ENCODE peak calls at places on chromosomes 2 and 18, in five cellular contexts. One of them, this sample, is unnamed.

GRCh38 chr2:112033600-112033999 is 21.5 kb upstream of the TMEM87B start:
- DNase-seq in GM12878: no peak
- DNase-seq in HepG2: no peak
- DNase-seq in K562: no peak
- DNase-seq in H1: no peak
- DNase-seq in this sample: no peak

GRCh38 chr2:200765139-200765951 is 46.4 kb upstream of the BZW1 start:
- DNase-seq in HepG2: peak
- DNase-seq in GM12878: no peak
- DNase-seq in K562: peak
- DNase-seq in H1: no peak
- DNase-seq in this sample: peak

GRCh38 chr2:234137400-234138014 is 87.0 kb downstream of the SPP2 start:
- DNase-seq in K562: no peak
- DNase-seq in GM12878: no peak
- DNase-seq in H1: peak
- DNase-seq in HepG2: no peak
- DNase-seq in this sample: peak

GRCh38 chr2:112204411-112204810 is 50.4 kb downstream of the ZC3H8 start:
- DNase-seq in H1: no peak
- DNase-seq in K562: peak
- DNase-seq in HepG2: peak
- DNase-seq in GM12878: no peak
- DNase-seq in this sample: no peak

GRCh38 chr2:47688561-47688960 is 94.4 kb upstream of the MSH6 start:
- DNase-seq in HepG2: no peak
- DNase-seq in K562: no peak
- DNase-seq in H1: no peak
- DNase-seq in GM12878: no peak
- DNase-seq in this sample: no peak

GRCh38 chr18:76827205-76827885 is 5.0 kb downstream of the ZNF236 start:
- DNase-seq in K562: no peak
- DNase-seq in GM12878: no peak
- DNase-seq in HepG2: no peak
- DNase-seq in H1: no peak
- DNase-seq in this sample: no peak

GRCh38 chr2:228777855-228778355 is 493.2 kb downstream of the PID1 start:
- DNase-seq in K562: no peak
- DNase-seq in H1: no peak
- DNase-seq in GM12878: no peak
- DNase-seq in HepG2: no peak
- DNase-seq in this sample: no peak

GRCh38 chr2:54402350-54402749 is 53.8 kb upstream of the SPTBN1 start:
- DNase-seq in HepG2: peak
- DNase-seq in K562: peak
- DNase-seq in H1: no peak
- DNase-seq in GM12878: no peak
- DNase-seq in this sample: no peak

GRCh38 chr2:237122214-237122666 is 36.6 kb downstream of the COPS8 start:
- DNase-seq in GM12878: no peak
- DNase-seq in H1: peak
- DNase-seq in HepG2: peak
- DNase-seq in K562: peak
- DNase-seq in this sample: peak

GRCh38 chr2:219234331-219234730 is 4.7 kb downstream of the ANKZF1 start:
- DNase-seq in K562: no peak
- DNase-seq in H1: no peak
- DNase-seq in HepG2: no peak
- DNase-seq in GM12878: no peak
- DNase-seq in this sample: no peak

GRCh38 chr2:219228745-219229374 is 576 bp downstream of the ATG9A start:
- DNase-seq in H1: no peak
- DNase-seq in K562: peak
- DNase-seq in GM12878: no peak
- DNase-seq in HepG2: no peak
- DNase-seq in this sample: no peak

GRCh38 chr2:219228026-219228744 is 1.3 kb downstream of the ATG9A start:
- DNase-seq in HepG2: no peak
- DNase-seq in K562: peak
- DNase-seq in H1: no peak
- DNase-seq in GM12878: no peak
- DNase-seq in this sample: no peak

GRCh38 chr2:219229375-219230200 is at the start of the genes ANKZF1 and ATG9A:
- DNase-seq in GM12878: peak
- DNase-seq in K562: peak
- DNase-seq in HepG2: peak
- DNase-seq in H1: peak
- DNase-seq in this sample: peak

GRCh38 chr2:219230201-219230540 is 565 bp downstream of the ANKZF1 start:
- DNase-seq in K562: peak
- DNase-seq in GM12878: no peak
- DNase-seq in HepG2: peak
- DNase-seq in H1: no peak
- DNase-seq in this sample: no peak
- TF ChIP-seq KDM1A in K562: no peak
- TF ChIP-seq KDM1A in GM12878: no peak
- TF ChIP-seq KDM1A in HepG2: no peak
- TF ChIP-seq KDM1A in H1: no peak
- TF ChIP-seq KDM1A in this sample: no peak

GRCh38 chr2:210147614-210148013 is 23.6 kb downstream of the KANSL1L start:
- DNase-seq in K562: no peak
- DNase-seq in H1: no peak
- DNase-seq in HepG2: no peak
- DNase-seq in GM12878: no peak
- DNase-seq in this sample: no peak
- TF ChIP-seq KDM1A in K562: no peak
- TF ChIP-seq KDM1A in H1: no peak
- TF ChIP-seq KDM1A in HepG2: no peak
- TF ChIP-seq KDM1A in GM12878: no peak
- TF ChIP-seq KDM1A in this sample: no peak

DNA sequence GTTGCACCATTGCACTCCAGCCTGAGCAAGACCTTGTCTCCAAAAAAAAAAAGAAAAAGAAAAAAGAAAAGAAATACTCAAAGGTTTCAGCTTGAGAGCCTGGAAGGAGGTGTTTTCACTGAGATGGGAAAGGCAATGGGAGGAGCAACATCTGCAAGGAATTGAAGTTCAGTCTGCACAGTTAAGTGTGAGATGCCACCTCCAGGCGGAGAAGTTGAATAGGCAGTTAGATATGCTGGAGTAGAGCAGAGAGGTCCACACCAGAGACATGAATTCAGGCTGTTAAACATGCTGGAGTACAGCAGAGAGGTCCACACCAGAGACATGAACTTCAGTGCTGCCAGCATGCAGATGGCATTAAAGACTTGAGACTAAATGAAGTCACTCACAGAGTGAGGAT is 41.4 kb upstream of the DTNB start:
- DNase-seq in H1: no peak
- DNase-seq in HepG2: no peak
- DNase-seq in K562: no peak
- DNase-seq in GM12878: no peak
- DNase-seq in this sample: peak
- TF ChIP-seq KDM1A in H1: no peak
- TF ChIP-seq KDM1A in HepG2: no peak
- TF ChIP-seq KDM1A in K562: no peak
- TF ChIP-seq KDM1A in GM12878: no peak
- TF ChIP-seq KDM1A in this sample: no peak

GRCh38 chr18:53152478-53152877 is 812.5 kb downstream of the DCC start:
- DNase-seq in HepG2: no peak
- DNase-seq in GM12878: no peak
- DNase-seq in H1: no peak
- DNase-seq in K562: no peak
- DNase-seq in this sample: no peak
- TF ChIP-seq KDM1A in HepG2: no peak
- TF ChIP-seq KDM1A in GM12878: no peak
- TF ChIP-seq KDM1A in H1: no peak
- TF ChIP-seq KDM1A in K562: no peak
- TF ChIP-seq KDM1A in this sample: no peak

GRCh38 chr2:27071990-27072830 is 756 bp upstream of the OST4 start:
- DNase-seq in HepG2: no peak
- DNase-seq in H1: no peak
- DNase-seq in K562: peak
- DNase-seq in GM12878: no peak
- DNase-seq in this sample: no peak
- TF ChIP-seq KDM1A in HepG2: no peak
- TF ChIP-seq KDM1A in H1: no peak
- TF ChIP-seq KDM1A in K562: no peak
- TF ChIP-seq KDM1A in GM12878: no peak
- TF ChIP-seq KDM1A in this sample: no peak

GRCh38 chr2:94874277-94874997 is 3.2 kb downstream of the TEKT4 start:
- DNase-seq in H1: no peak
- DNase-seq in GM12878: no peak
- DNase-seq in HepG2: peak
- DNase-seq in K562: peak
- DNase-seq in this sample: peak
- TF ChIP-seq KDM1A in H1: no peak
- TF ChIP-seq KDM1A in GM12878: no peak
- TF ChIP-seq KDM1A in HepG2: no peak
- TF ChIP-seq KDM1A in K562: no peak
- TF ChIP-seq KDM1A in this sample: no peak

GRCh38 chr2:85871494-85872164 is 17.2 kb downstream of the ST3GAL5 start:
- DNase-seq in H1: no peak
- DNase-seq in K562: no peak
- DNase-seq in HepG2: no peak
- DNase-seq in GM12878: no peak
- DNase-seq in this sample: no peak

GRCh38 chr2:85878719-85879390 is 9.9 kb downstream of the ST3GAL5 start:
- DNase-seq in K562: no peak
- DNase-seq in HepG2: no peak
- DNase-seq in GM12878: no peak
- DNase-seq in H1: no peak
- DNase-seq in this sample: no peak

GRCh38 chr2:85872536-85873161 is 16.1 kb downstream of the ST3GAL5 start:
- DNase-seq in HepG2: no peak
- DNase-seq in H1: no peak
- DNase-seq in GM12878: no peak
- DNase-seq in K562: peak
- DNase-seq in this sample: no peak

GRCh38 chr2:85873679-85874078 is 15.1 kb downstream of the ST3GAL5 start:
- DNase-seq in HepG2: no peak
- DNase-seq in GM12878: no peak
- DNase-seq in H1: no peak
- DNase-seq in K562: peak
- DNase-seq in this sample: no peak

DNA sequence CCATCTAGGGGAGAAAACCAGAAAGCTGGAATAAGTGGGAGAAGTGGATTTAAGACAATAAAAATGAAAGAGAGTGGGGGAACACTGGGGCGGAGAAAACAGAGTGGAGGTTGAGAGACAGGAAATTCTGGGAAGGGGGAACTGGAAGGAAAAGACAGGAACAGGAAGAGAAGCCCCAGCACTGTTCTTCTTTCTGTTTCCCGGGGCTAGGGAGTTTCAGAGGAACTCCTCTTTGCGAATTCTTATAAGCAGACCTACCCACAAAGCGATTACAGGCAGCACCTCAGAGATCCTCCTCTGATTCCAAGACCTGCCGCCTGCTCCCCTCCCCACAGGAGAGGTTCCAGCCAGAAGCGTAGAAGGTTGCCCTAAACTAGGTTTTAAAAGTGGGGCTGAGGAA is 13.2 kb downstream of the ST3GAL5 start:
- DNase-seq in GM12878: no peak
- DNase-seq in HepG2: no peak
- DNase-seq in H1: no peak
- DNase-seq in K562: no peak
- DNase-seq in this sample: no peak
- TF ChIP-seq KDM1A in GM12878: no peak
- TF ChIP-seq KDM1A in HepG2: no peak
- TF ChIP-seq KDM1A in H1: no peak
- TF ChIP-seq KDM1A in K562: no peak
- TF ChIP-seq KDM1A in this sample: no peak

GRCh38 chr2:106866636-106867035 is 19.3 kb downstream of the ST6GAL2 start:
- DNase-seq in GM12878: no peak
- DNase-seq in HepG2: no peak
- DNase-seq in H1: no peak
- DNase-seq in K562: no peak
- DNase-seq in this sample: no peak

GRCh38 chr2:106869512-106870276 is 16.3 kb downstream of the ST6GAL2 start:
- DNase-seq in H1: no peak
- DNase-seq in HepG2: no peak
- DNase-seq in K562: no peak
- DNase-seq in GM12878: no peak
- DNase-seq in this sample: no peak

GRCh38 chr2:106868199-106868598 is 17.8 kb downstream of the ST6GAL2 start:
- DNase-seq in HepG2: peak
- DNase-seq in K562: peak
- DNase-seq in H1: no peak
- DNase-seq in GM12878: no peak
- DNase-seq in this sample: no peak

GRCh38 chr2:106864051-106864450 is 21.9 kb downstream of the ST6GAL2 start:
- DNase-seq in K562: no peak
- DNase-seq in HepG2: no peak
- DNase-seq in H1: no peak
- DNase-seq in GM12878: no peak
- DNase-seq in this sample: no peak

DNA sequence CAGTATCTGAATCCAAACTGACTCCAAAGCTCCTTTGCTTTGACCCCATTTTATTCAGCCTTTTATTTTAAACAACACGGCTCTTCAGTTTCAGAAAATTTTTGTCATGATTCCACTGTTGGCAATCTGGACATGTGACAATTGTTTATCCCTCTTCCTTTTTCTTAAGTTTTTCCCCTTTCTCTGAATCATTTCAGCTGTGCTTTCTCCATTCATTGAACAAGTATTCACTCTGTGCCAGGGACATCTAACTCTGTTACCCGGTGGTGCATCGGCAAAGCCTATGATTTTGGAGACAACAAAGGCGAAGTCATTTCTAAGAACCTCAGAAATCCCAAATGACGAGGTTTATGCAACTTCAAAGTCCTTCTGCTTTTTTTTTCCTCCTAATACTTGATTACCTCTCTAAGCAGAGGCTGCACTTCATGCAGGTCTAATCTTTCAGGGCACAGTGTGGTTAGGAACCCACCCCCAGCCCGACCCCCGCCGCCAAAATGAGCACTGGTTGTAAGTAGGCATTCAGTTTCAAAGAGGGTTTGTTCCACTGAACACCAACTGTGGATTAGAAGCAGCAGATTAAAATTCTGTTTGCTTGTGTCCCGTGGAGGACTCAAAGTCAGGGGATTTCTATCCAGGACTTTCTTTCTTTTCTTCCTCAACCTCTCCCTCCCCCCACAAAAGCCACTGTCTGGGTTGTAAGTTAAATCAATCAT is 18.6 kb downstream of the ST6GAL2 start:
- DNase-seq in K562: no peak
- DNase-seq in H1: no peak
- DNase-seq in GM12878: no peak
- DNase-seq in HepG2: no peak
- DNase-seq in this sample: no peak
- TF ChIP-seq KDM1A in K562: no peak
- TF ChIP-seq KDM1A in H1: no peak
- TF ChIP-seq KDM1A in GM12878: no peak
- TF ChIP-seq KDM1A in HepG2: no peak
- TF ChIP-seq KDM1A in this sample: no peak

GRCh38 chr2:208311321-208311720 is 45.3 kb downstream of the PIKFYVE start:
- DNase-seq in HepG2: no peak
- DNase-seq in GM12878: no peak
- DNase-seq in H1: no peak
- DNase-seq in K562: no peak
- DNase-seq in this sample: no peak

GRCh38 chr2:208306291-208306690 is 40.2 kb downstream of the PIKFYVE start:
- DNase-seq in H1: no peak
- DNase-seq in GM12878: no peak
- DNase-seq in HepG2: no peak
- DNase-seq in K562: no peak
- DNase-seq in this sample: no peak

GRCh38 chr2:208315081-208315788 is 49.2 kb downstream of the PIKFYVE start:
- DNase-seq in HepG2: no peak
- DNase-seq in K562: no peak
- DNase-seq in GM12878: peak
- DNase-seq in H1: no peak
- DNase-seq in this sample: no peak

GRCh38 chr2:208311954-208312353 is 45.9 kb downstream of the PIKFYVE start:
- DNase-seq in GM12878: no peak
- DNase-seq in H1: no peak
- DNase-seq in HepG2: no peak
- DNase-seq in K562: no peak
- DNase-seq in this sample: no peak
- TF ChIP-seq KDM1A in GM12878: no peak
- TF ChIP-seq KDM1A in H1: no peak
- TF ChIP-seq KDM1A in HepG2: no peak
- TF ChIP-seq KDM1A in K562: no peak
- TF ChIP-seq KDM1A in this sample: no peak